ENCODE peak calls at places on chromosomes 3 and 15, in six cellular contexts. S is stomach, L is GM23338, W is HCT116, B is sigmoid colon, M is GM12878. X is an unnamed sample.

GRCh38 chr3:133494469-133494868 is 79.0 kb upstream of the CDV3 start:
- DNase-seq in S (no peak), L (peak; percentile 76), W (no peak), B (no peak), M (no peak), X (no peak)

GRCh38 chr3:115523467-115523866 is 99.8 kb upstream of the GAP43 start:
- DNase-seq in S (no peak), L (peak; percentile 11), W (no peak), B (no peak), M (no peak), X (no peak)

GRCh38 chr3:71128951-71129350 is 454.6 kb downstream of the FOXP1 start:
- DNase-seq in S (no peak), L (no peak), W (no peak), B (no peak), M (no peak), X (no peak)

GRCh38 chr15:73956276-73957086 is 30.2 kb downstream of the LOXL1 start:
- DNase-seq in S (peak; percentile 57), L (no peak), W (peak; percentile 79), B (peak; percentile 66), M (no peak), X (peak; percentile 77)

GRCh38 chr3:244041-244440 is 47.5 kb downstream of the CHL1 start:
- DNase-seq in S (no peak), L (no peak), W (no peak), B (no peak), M (no peak), X (no peak)

GRCh38 chr3:133124511-133124910 is 86.3 kb downstream of the TMEM108 start:
- DNase-seq in S (peak; percentile 64), L (no peak), W (no peak), B (no peak), M (no peak), X (no peak)

GRCh38 chr3:28334552-28334951 is 14.0 kb upstream of the ZCWPW2 start:
- DNase-seq in S (no peak), L (no peak), W (no peak), B (no peak), M (no peak), X (no peak)

GRCh38 chr3:149554826-149555225 is 80.3 kb downstream of the TM4SF4 start:
- DNase-seq in S (no peak), L (no peak), W (peak; percentile 49), B (no peak), M (no peak), X (peak; percentile 90)

GRCh38 chr15:84600331-84600686 is 500 bp upstream of the ZSCAN2 start:
- DNase-seq in S (peak; percentile 88), L (peak; percentile 87), W (peak; percentile 74), B (peak; percentile 92), M (no peak), X (peak; percentile 76)

GRCh38 chr15:45287400-45287799 is 35.4 kb downstream of the SLC28A2 start:
- DNase-seq in S (no peak), L (no peak), W (no peak), B (no peak), M (no peak), X (no peak)

GRCh38 chr3:162122405-162122804 is 625.8 kb downstream of the OTOL1 start:
- DNase-seq in S (no peak), L (no peak), W (no peak), B (no peak), M (no peak), X (no peak)

GRCh38 chr3:143135150-143135549 is 15.6 kb downstream of the CHST2 start:
- DNase-seq in S (no peak), L (no peak), W (no peak), B (no peak), M (no peak), X (no peak)

GRCh38 chr3:27590437-27591320 is 106.5 kb upstream of the SLC4A7 start:
- DNase-seq in S (no peak), L (no peak), W (no peak), B (no peak), M (no peak), X (no peak)

GRCh38 chr3:191068946-191069813 is 129.9 kb upstream of the OSTN start:
- DNase-seq in S (no peak), L (no peak), W (no peak), B (no peak), M (no peak), X (no peak)

GRCh38 chr15:74403981-74404563 is 29.7 kb downstream of the SEMA7A start:
- DNase-seq in S (no peak), L (no peak), W (no peak), B (no peak), M (peak; percentile 95), X (no peak)

GRCh38 chr3:123120546-123120945 is 53.7 kb downstream of the PDIA5 start:
- DNase-seq in S (no peak), L (no peak), W (no peak), B (no peak), M (no peak), X (no peak)

GRCh38 chr3:175748087-175748732 is 889.1 kb downstream of the NAALADL2 start:
- DNase-seq in S (no peak), L (no peak), W (no peak), B (no peak), M (no peak), X (no peak)

GRCh38 chr15:59791646-59792208 is 102.6 kb upstream of the BNIP2 start:
- DNase-seq in S (no peak), L (no peak), W (no peak), B (no peak), M (no peak), X (no peak)

GRCh38 chr15:59797756-59798604 is 108.9 kb upstream of the BNIP2 start:
- DNase-seq in S (no peak), L (no peak), W (no peak), B (no peak), M (peak; percentile 2), X (no peak)

GRCh38 chr15:59792359-59792758 is 103.2 kb upstream of the BNIP2 start:
- DNase-seq in S (no peak), L (peak; percentile 32), W (no peak), B (no peak), M (no peak), X (no peak)

GRCh38 chr15:59791079-59791478 is 102.0 kb upstream of the BNIP2 start:
- DNase-seq in S (no peak), L (no peak), W (no peak), B (no peak), M (no peak), X (no peak)

DNA sequence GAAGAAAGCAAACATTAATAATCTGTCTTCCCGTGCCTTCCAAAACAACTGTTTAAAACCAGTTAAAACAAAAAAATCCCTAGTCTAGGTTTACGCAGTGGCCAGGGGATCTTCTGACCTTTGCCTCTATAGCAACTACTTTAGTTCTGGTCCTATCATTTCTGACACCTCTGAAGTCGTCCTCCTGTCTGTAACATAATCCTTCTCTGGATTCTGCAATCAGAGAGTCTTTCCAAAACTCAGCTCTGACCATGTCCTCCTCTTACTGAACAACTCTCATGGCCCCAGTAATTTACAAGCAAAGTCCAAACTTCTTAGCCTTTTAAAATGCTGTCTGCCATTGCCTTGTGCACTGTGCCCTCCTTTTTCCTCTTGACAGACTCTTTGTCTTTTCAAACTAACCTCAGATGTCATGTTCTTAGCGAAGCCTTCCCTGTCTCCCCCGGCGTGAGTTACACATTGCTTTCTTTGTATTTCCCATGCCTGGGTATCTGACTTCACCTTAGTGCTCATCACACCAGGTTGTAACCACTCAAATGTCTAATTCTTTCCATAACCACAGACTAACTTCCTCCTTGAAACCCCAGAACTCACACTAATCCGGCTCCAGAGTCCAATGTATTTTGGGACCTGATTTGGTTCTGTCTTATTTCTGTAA is 105.2 kb upstream of the BNIP2 start:
- DNase-seq in S (no peak), L (no peak), W (no peak), B (no peak), M (no peak), X (no peak)
- H3K27me3 ChIP-seq in S (peaks cover 12% of the 10 kb centered on the region), L (no peaks in the 10 kb centered on the region), W (peaks cover 69% of the 10 kb centered on the region), B (no peaks in the 10 kb centered on the region), M (peaks cover 3% of the 10 kb centered on the region), X (peaks cover 4% of the 10 kb centered on the region)

DNA sequence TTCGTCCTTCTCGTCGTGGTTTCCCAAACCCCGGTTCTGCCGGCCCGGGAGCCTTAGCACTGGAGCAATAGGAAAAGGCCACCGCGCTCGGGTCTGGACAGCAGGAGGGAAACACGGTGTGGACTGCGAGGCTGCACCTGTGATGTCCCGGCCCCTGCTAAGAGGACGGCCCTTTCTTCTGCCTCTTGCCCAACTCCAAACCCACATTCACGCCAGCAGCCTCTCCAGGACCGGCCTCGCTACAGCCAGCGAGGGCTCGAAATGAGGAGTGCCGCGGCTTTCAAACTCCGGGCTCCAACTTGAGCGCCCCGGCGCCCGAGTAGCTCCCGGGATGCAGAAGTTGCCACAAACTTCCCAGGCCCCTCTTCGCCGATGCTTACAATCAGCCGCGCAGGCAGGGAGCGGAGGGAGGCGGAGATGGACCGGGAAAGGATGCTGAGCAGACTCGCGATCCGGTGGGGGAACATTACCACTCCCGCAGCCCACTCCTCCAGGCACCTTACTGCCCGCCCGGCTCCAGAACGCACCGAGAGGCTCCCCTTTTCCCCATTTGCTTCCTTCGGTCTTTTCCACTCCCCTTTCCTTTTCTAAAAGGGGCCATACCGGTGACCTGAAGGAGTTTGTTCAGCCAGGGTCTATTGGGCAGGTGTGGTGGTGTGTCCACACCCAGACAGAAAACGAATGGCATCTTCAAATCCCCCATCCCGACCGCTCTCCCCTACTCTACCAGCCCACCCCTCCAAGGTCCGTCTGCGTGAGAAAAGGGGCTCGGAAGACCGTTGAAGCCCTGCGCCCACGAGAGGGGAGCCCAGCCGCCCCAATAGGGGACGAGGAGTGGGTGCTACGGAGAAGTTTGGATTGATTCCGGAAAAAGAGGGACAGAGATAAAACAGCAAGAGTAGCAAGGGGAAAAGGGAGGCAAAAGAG is 18.8 kb upstream of the SATB1 start:
- DNase-seq in S (peak; percentile 33), L (peak; percentile 79), W (no peak), B (peak; percentile 71), M (no peak), X (no peak)
- TF ChIP-seq POLR2AphosphoS5 in S (no peak), L (no peak), W (no peak), B (no peak), M (no peak), X (no peak)

GRCh38 chr15:101059381-101060341 is 140.5 kb downstream of the LRRK1 start:
- DNase-seq in S (peak; percentile 23), L (no peak), W (no peak), B (peak; percentile 32), M (no peak), X (no peak)
- H3K27me3 ChIP-seq in S (no peaks in the 10 kb centered on the region), L (no peaks in the 10 kb centered on the region), W (no peaks in the 10 kb centered on the region), B (no peaks in the 10 kb centered on the region), M (no peaks in the 10 kb centered on the region), X (no peaks in the 10 kb centered on the region)

DNA sequence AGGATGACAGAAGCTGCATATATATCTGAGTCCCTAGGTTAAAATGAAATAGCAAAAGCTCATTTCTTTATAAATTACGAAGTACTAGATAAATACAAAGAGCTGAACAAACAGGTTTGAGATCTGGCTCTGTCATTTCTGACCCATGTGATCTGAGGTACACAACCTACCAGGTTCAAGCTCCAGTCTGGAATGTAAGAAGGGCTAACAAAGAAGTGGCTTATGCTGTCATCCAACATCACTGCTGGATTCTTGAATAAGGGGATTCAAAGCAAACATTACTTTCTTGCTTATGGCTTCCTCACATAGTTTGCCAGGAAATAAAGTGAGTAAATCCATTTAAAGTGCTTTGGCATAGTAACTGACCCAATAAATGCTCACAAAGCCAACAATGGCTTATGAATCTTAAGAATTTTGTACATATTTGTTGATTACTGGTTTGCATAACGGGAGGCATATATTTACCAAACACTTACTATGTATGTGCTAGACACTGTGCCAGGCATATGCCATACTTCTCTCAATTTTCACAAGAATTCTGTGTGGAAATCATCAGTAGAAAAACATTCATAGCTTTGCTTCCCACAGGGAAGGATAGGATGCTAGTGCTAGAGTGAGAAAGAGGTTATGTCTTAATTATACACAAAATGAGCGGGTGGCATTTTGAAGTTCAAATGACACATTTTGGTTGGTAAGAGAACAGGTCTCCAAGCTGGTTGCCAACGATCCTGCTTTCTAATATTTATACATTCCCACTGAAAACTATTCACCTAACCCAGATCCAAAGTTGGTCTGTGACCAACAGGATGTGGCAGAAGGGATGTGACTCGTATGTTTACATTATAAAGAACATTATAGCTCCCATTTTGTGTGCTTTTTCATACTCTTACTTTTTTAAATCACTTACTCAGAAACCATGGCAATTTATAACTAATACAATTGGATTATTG is 38.7 kb upstream of the CSPG5 start:
- DNase-seq in S (no peak), L (no peak), W (no peak), B (no peak), M (no peak), X (no peak)
- TF ChIP-seq POLR2AphosphoS5 in S (no peak), L (no peak), W (no peak), B (no peak), M (no peak), X (no peak)